ENCODE peak calls at places on chromosomes 13 and 19, in ten cellular contexts. A, N, P, G, M, C, V, T, J and I are unnamed samples.

GRCh38 chr13:91126806-91127205 is 220.7 kb upstream of the MIR17HG start:
- DNase-seq in G (no peak), P (no peak), T (no peak), N (no peak), M (no peak), J (no peak), V (no peak), A (no peak), C (no peak), I (no peak)

GRCh38 chr19:42272535-42272897 is 3.5 kb downstream of the CIC start:
- DNase-seq in A (no peak), C (no peak), M (no peak), N (no peak), G (no peak), T (no peak), P (no peak), V (no peak), J (no peak), I (no peak)

GRCh38 chr19:46661735-46662592 is 982 bp upstream of the DACT3 start:
- DNase-seq in N (no peak), C (peak), M (peak), V (no peak), P (peak), J (peak), G (peak), T (peak), A (peak), I (peak)

GRCh38 chr13:44373601-44374347 is at the start of gene SERP2:
- DNase-seq in M (no peak), P (no peak), N (no peak), J (no peak), V (peak), G (no peak), T (peak), C (peak), A (no peak), I (no peak)

GRCh38 chr19:5534787-5535586 is 32.8 kb downstream of the TINCR start:
- DNase-seq in C (no peak), A (no peak), N (no peak), V (no peak), M (no peak), T (no peak), J (no peak), G (no peak), P (no peak), I (no peak)

GRCh38 chr19:33212024-33212772 is 13.5 kb downstream of the SLC7A10 start:
- DNase-seq in T (no peak), M (no peak), V (no peak), C (no peak), N (no peak), P (no peak), A (no peak), G (no peak), J (no peak), I (no peak)

GRCh38 chr19:40344422-40344821 is 3.8 kb downstream of the C19orf47 start:
- DNase-seq in J (no peak), V (no peak), N (no peak), C (no peak), G (no peak), M (no peak), T (no peak), A (no peak), P (no peak), I (no peak)

GRCh38 chr19:33296473-33297060 is 5.8 kb downstream of the CEBPA start:
- DNase-seq in N (no peak), G (no peak), V (no peak), P (peak), T (no peak), C (peak), A (peak), M (no peak), J (no peak), I (no peak)

GRCh38 chr19:7564866-7565265 is 29.3 kb downstream of the PNPLA6 start:
- DNase-seq in N (no peak), J (no peak), A (no peak), M (no peak), G (no peak), V (no peak), C (no peak), T (no peak), P (no peak), I (no peak)

GRCh38 chr13:114142640-114143490 is 10.4 kb upstream of the RASA3 start:
- DNase-seq in T (peak), A (no peak), N (no peak), C (peak), P (no peak), V (no peak), G (peak), M (no peak), J (peak), I (no peak)

GRCh38 chr13:101757446-101758039 is 305.1 kb downstream of the ITGBL1 start:
- DNase-seq in P (no peak), T (no peak), A (no peak), C (no peak), J (no peak), G (no peak), M (peak), V (no peak), N (no peak), I (no peak)

GRCh38 chr13:38687246-38688229 is 661 bp downstream of the FREM2 start:
- DNase-seq in A (no peak), N (no peak), G (no peak), V (no peak), C (peak), P (no peak), J (no peak), T (no peak), M (no peak), I (no peak)

DNA sequence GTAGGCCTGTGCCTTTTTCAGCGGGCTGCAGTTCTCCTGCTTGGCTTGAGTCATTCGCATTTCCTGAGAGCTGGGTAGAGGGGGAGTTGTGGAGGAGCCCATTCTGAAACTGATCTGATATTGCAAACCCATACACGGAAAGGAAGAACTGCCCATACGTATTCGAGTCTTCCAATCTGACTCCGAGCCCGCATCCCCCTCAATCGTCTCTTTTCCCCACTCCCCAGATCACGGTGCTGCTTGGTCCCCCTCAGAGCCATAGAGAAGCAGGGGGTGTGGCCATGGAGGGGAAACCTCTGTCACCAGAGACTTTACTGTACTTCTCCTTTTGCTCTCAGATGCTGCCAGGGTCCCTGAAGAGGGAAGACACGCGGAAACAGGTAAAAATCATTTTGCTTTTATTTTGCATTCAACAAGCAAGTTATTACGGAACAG is at the start of gene CD22:
- DNase-seq in C (no peak), T (no peak), G (no peak), V (no peak), P (no peak), M (no peak), A (no peak), N (peak), J (no peak), I (no peak)
- TF ChIP-seq EP300 in C (no peak), T (no peak), G (no peak), V (no peak), P (no peak), M (no peak), A (no peak), N (no peak), J (no peak), I (no peak)

GRCh38 chr19:13002970-13003540 is 7.8 kb downstream of the NFIX start:
- DNase-seq in P (no peak), G (no peak), T (peak), M (no peak), A (no peak), J (no peak), C (peak), V (no peak), N (no peak), I (no peak)
- H3K27ac ChIP-seq in P (peak), G (peak), T (peak), M (no peak), A (peak), J (peak), C (peak), V (no peak), N (no peak), I (peak)

GRCh38 chr19:51724543-51724942 is 752 bp upstream of the HAS1 start:
- DNase-seq in J (no peak), G (no peak), C (peak), M (no peak), T (peak), A (no peak), N (no peak), V (no peak), P (no peak), I (no peak)
- TF ChIP-seq POLR2A in J (no peak), G (no peak), C (no peak), M (no peak), T (no peak), A (no peak), N (no peak), V (no peak), P (no peak), I (no peak)

GRCh38 chr13:95362666-95363065 is 61.4 kb upstream of the ABCC4 start:
- DNase-seq in P (no peak), M (no peak), A (no peak), N (no peak), V (no peak), J (no peak), C (peak), T (no peak), G (no peak), I (no peak)
- TF ChIP-seq EP300 in P (no peak), M (no peak), A (no peak), N (no peak), V (no peak), J (no peak), C (no peak), T (no peak), G (no peak), I (no peak)

GRCh38 chr19:19387108-19387507 is 18.4 kb upstream of the GATAD2A start:
- DNase-seq in G (no peak), P (no peak), J (no peak), C (no peak), V (no peak), T (no peak), M (no peak), N (no peak), A (no peak), I (no peak)
- H3K27ac ChIP-seq in G (no peak), P (no peak), J (peak), C (no peak), V (no peak), T (no peak), M (peak), N (peak), A (peak), I (no peak)